ENCODE peak calls at places on chromosomes 13 and 19, in four cellular contexts. M, B, P and S are unnamed samples.

GRCh38 chr13:37058801-37059135 is 720 bp downstream of the SUPT20H start:
- DNase-seq in M (no peak), B (peak), P (no peak), S (no peak)

GRCh38 chr19:34259367-34259865 is 5.1 kb downstream of the GARRE1 start:
- DNase-seq in M (no peak), B (no peak), P (no peak), S (no peak)

GRCh38 chr13:99179460-99179859 is 21.2 kb upstream of the UBAC2 start:
- DNase-seq in M (no peak), B (no peak), P (no peak), S (no peak)

GRCh38 chr19:36436531-36436930 is 18.1 kb upstream of the ZFP82 start:
- DNase-seq in M (no peak), B (peak), P (no peak), S (peak)

GRCh38 chr13:38394777-38395504 is 45.3 kb downstream of the UFM1 start:
- DNase-seq in M (no peak), B (no peak), P (no peak), S (peak)

GRCh38 chr19:35828694-35829301 is 16.2 kb upstream of the PRODH2 start:
- DNase-seq in M (no peak), B (peak), P (peak), S (no peak)

GRCh38 chr13:46149272-46150133 is 32.5 kb downstream of the LCP1 start:
- DNase-seq in M (no peak), B (no peak), P (no peak), S (no peak)

GRCh38 chr19:58052256-58052655 is 6.8 kb upstream of the ZNF135 start:
- DNase-seq in M (no peak), B (no peak), P (no peak), S (no peak)

GRCh38 chr13:98217597-98217996 is 40.5 kb upstream of the RNF113B start:
- DNase-seq in M (no peak), B (no peak), P (no peak), S (no peak)

GRCh38 chr19:50607874-50608785 is 31.6 kb downstream of the SYT3 start:
- DNase-seq in M (peak), B (peak), P (peak), S (no peak)

DNA sequence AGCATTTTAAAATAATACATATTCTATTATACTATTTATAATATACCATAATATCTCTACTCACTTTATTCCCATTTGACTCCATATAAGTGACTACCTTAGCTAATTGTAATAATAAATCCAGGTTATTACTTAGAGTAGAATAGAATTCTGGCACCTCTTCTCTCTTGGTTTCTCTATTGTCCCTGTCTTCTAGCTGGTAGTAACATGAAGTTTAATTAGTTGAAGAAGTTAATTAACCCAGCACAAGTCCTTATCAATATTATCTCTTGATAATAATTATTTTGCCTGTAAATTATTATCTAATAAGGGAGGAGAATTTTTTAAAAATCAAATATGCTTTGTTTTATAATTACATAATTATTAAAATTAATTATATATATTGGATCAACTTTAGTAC is 1571.2 kb upstream of the PRR20A start:
- DNase-seq in M (no peak), B (no peak), P (no peak), S (no peak)
- H3K27ac ChIP-seq in M (no peak), B (no peak), P (no peak), S (no peak)

DNA sequence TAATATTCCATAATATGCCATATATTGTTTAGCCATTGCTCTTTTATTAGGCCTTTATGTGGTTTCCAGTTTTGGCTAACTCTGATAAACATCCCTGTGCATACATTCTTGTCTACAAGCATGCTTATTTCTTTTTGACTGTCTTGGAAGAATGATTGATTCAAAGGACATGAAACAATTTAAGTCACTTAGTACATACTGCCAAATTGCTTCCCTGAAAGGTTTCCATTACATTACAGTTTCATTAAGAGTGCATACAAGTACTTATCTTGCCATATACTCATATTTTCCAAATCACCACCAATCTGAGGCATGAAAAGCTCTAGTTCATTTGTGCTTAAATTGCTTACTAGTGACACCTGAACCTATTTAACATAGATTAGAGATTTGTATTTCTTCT is 113.9 kb downstream of the OXGR1 start:
- DNase-seq in M (no peak), B (no peak), P (no peak), S (no peak)
- H3K27ac ChIP-seq in M (no peak), B (no peak), P (no peak), S (no peak)

DNA sequence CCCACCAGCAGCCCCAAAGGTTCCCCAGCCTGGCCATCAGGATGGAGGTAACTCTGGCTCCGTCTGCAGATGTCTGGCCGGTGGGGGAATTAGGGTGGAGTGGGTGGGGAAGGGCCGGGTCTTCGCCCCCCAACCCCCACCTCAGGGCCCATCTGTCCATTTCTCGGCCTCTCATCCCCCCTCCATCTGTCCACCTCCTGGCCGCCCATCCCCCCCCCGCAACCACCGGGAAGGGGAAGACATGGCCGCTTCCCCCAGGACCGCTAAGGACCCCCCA is 833 bp downstream of the LRFN1 start:
- DNase-seq in M (no peak), B (no peak), P (no peak), S (no peak)
- H3K27ac ChIP-seq in M (no peak), B (no peak), P (no peak), S (no peak)

DNA sequence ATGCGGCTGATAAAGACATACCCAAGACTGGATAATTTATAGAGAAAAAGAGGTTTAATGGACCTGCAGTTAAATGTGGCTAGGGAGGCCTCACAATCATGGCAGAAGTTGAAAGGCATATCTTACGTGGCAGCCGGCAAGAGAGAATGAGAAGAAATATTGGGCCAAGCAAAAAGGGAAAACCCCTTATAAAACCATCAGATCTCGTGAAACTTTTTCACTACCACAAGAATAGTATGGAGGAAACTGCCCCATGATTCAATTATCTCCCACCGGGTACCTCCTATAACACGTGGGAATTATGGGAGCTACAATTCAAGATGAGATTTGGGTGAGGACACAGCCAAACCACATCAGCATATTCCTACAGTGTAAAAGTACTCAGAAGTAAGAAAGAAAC is 4.7 kb upstream of the KBTBD7 start:
- DNase-seq in M (no peak), B (no peak), P (no peak), S (no peak)
- H3K27ac ChIP-seq in M (no peak), B (peak), P (no peak), S (no peak)

GRCh38 chr19:14107581-14108461 is 9.7 kb downstream of the PRKACA start:
- DNase-seq in M (peak), B (no peak), P (no peak), S (no peak)
- H3K27ac ChIP-seq in M (peak), B (no peak), P (no peak), S (no peak)

GRCh38 chr19:4096049-4096892 is 27.7 kb downstream of the MAP2K2 start:
- DNase-seq in M (no peak), B (no peak), P (no peak), S (no peak)
- H3K27ac ChIP-seq in M (no peak), B (no peak), P (no peak), S (no peak)